ENCODE peak calls at places on chromosomes 13 and 19, in six cellular contexts. S, K, G, Q, J and U are unnamed samples.

GRCh38 chr13:75137911-75138571 is 343.9 kb downstream of the TBC1D4 start:
- DNase-seq in S (no peak), J (no peak), G (no peak), Q (no peak), K (no peak), U (no peak)

GRCh38 chr13:21361123-21361522 is 98.0 kb downstream of the ZDHHC20 start:
- DNase-seq in G (no peak), Q (no peak), K (no peak), S (no peak), J (no peak), U (no peak)

GRCh38 chr13:70107498-70108271 is at the start of gene ATXN8OS:
- DNase-seq in G (peak; percentile 38), K (no peak), Q (peak; percentile 23), S (no peak), J (peak; percentile 59), U (peak; percentile 33)

GRCh38 chr13:38398810-38399493 is 49.3 kb downstream of the UFM1 start:
- DNase-seq in G (no peak), K (peak; percentile 39), J (no peak), Q (no peak), S (no peak), U (peak; percentile 64)

GRCh38 chr19:6678690-6679109 is 8.7 kb upstream of the TNFSF14 start:
- DNase-seq in J (no peak), K (no peak), S (no peak), Q (no peak), G (no peak), U (peak; percentile 4)

GRCh38 chr13:102589291-102589822 is 7.4 kb upstream of the TPP2 start:
- DNase-seq in G (no peak), J (no peak), Q (no peak), K (peak; percentile 16), S (no peak), U (no peak)

GRCh38 chr13:67119481-67119883 is 110.7 kb downstream of the PCDH9 start:
- DNase-seq in G (no peak), Q (no peak), S (no peak), J (no peak), K (peak; percentile 96), U (peak; percentile 90)

GRCh38 chr19:51490676-51491075 is 10.9 kb downstream of the SIGLEC12 start:
- DNase-seq in G (no peak), J (peak; percentile 48), Q (no peak), K (no peak), S (no peak), U (no peak)

GRCh38 chr13:27474751-27475268 is 24.4 kb upstream of the MTIF3 start:
- DNase-seq in G (no peak), K (no peak), Q (no peak), S (no peak), J (no peak), U (no peak)

GRCh38 chr19:8445488-8446001 is 770 bp downstream of the HNRNPM start:
- DNase-seq in S (no peak), K (no peak), G (peak; percentile 54), Q (peak; percentile 20), J (no peak), U (peak; percentile 51)

GRCh38 chr19:1250374-1251232 is 2.2 kb downstream of the MIDN start:
- DNase-seq in K (peak; percentile 60), S (no peak), G (peak; percentile 92), Q (peak; percentile 93), J (no peak), U (peak; percentile 76)

GRCh38 chr19:29277107-29277506 is 64.2 kb upstream of the UQCRFS1 start:
- DNase-seq in J (peak; percentile 82), S (no peak), K (no peak), G (peak; percentile 89), Q (no peak), U (no peak)

GRCh38 chr19:58562126-58563033 is 4.0 kb upstream of the UBE2M start:
- DNase-seq in Q (no peak), K (peak; percentile 39), J (peak; percentile 44), S (no peak), G (no peak), U (no peak)

GRCh38 chr19:35528218-35529038 is at the start of gene SBSN:
- DNase-seq in Q (no peak), S (no peak), G (no peak), K (peak; percentile 84), J (no peak), U (peak; percentile 54)

GRCh38 chr13:30021611-30022010 is 171.2 kb upstream of the UBL3 start:
- DNase-seq in S (no peak), J (no peak), K (peak; percentile 37), G (no peak), Q (no peak), U (no peak)

GRCh38 chr13:112674412-112675383 is 15.1 kb upstream of the ATP11A start:
- DNase-seq in Q (no peak), K (no peak), J (peak; percentile 26), G (no peak), S (no peak), U (peak; percentile 38)

GRCh38 chr19:44305457-44305856 is 632 bp upstream of the ZNF235 start:
- DNase-seq in K (no peak), J (no peak), Q (no peak), G (no peak), S (no peak), U (no peak)

GRCh38 chr13:37870895-37871550 is 1.5 kb upstream of the TRPC4 start:
- DNase-seq in S (no peak), J (peak; percentile 50), K (peak; percentile 79), Q (no peak), G (peak; percentile 48), U (peak; percentile 81)

GRCh38 chr19:42290523-42291436 is 11.2 kb upstream of the PRR19 start:
- DNase-seq in K (no peak), J (peak; percentile 45), S (no peak), Q (no peak), G (no peak), U (peak; percentile 54)

GRCh38 chr13:105107781-105108180 is 1427.7 kb downstream of the EFNB2 start:
- DNase-seq in K (no peak), G (no peak), Q (no peak), J (no peak), S (no peak), U (no peak)

GRCh38 chr19:10565028-10565566 is 713 bp downstream of the KRI1 start:
- DNase-seq in J (peak; percentile 53), S (no peak), K (peak; percentile 21), G (peak; percentile 77), Q (peak; percentile 41), U (peak; percentile 60)

GRCh38 chr19:44903602-44904425 is 1.8 kb upstream of the APOE start:
- DNase-seq in Q (peak; percentile 71), J (peak; percentile 84), G (peak; percentile 74), S (peak; percentile 58), K (peak; percentile 49), U (peak; percentile 62)

GRCh38 chr19:18735324-18735723 is 51.8 kb downstream of the CRTC1 start:
- DNase-seq in K (no peak), J (no peak), G (no peak), S (no peak), Q (no peak), U (no peak)

GRCh38 chr13:25990801-25991200 is 61.0 kb downstream of the SHISA2 start:
- DNase-seq in K (no peak), J (no peak), S (peak; percentile 23), Q (no peak), G (peak; percentile 62), U (peak; percentile 26)
- H3K4me1 ChIP-seq in K (no peaks in the 10 kb centered on the region), J (no peaks in the 10 kb centered on the region), S (no peaks in the 10 kb centered on the region), Q (no peaks in the 10 kb centered on the region), G (no peaks in the 10 kb centered on the region), U (peaks cover 14% of the 10 kb centered on the region)

GRCh38 chr19:53520547-53521372 is 17.2 kb upstream of the ZNF331 start:
- DNase-seq in Q (peak; percentile 97), S (peak; percentile 96), J (peak; percentile 99), G (peak; percentile 100), K (peak; percentile 98), U (peak; percentile 99)
- H3K9ac ChIP-seq in Q (peak overlapping the region; percentile 93), S (peak overlapping the region; percentile 78), J (peak overlapping the region; percentile 84), G (peak overlapping the region; percentile 99), K (peak overlapping the region; percentile 33), U (peak overlapping the region; percentile 87)

GRCh38 chr13:95678967-95679366 is 2.0 kb downstream of the DNAJC3 start:
- DNase-seq in S (no peak), J (no peak), G (no peak), K (no peak), Q (no peak), U (peak; percentile 4)
- H3K4ac ChIP-seq in S (no peak overlapping the region), J (no peak overlapping the region), G (no peak overlapping the region), K (no peak overlapping the region), Q (no peak overlapping the region), U (no peak overlapping the region)

DNA sequence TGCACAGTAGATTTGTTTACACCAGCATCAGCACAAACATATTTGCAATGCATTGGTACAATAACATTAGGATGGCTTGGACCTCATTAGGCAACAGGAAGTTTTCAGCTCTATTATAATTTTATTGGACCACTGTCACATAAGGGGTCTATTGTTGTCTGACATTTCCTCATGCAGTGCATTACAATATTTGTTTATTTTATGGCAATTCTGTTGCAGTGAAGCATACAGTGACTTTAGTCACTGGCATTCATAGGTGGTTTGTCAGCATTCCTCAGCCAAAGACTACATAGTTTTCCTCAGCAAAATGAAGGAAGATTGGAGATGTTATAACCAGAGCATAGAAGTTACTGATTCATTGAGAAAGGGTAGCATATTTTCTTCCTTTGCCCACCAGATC is 1732.9 kb downstream of the PCDH9 start:
- DNase-seq in Q (no peak), K (peak; percentile 68), G (peak; percentile 2), S (no peak), J (no peak), U (peak; percentile 33)
- H3K4me1 ChIP-seq in Q (no peaks in the 10 kb centered on the region), K (peaks cover 4% of the 10 kb centered on the region), G (no peaks in the 10 kb centered on the region), S (no peaks in the 10 kb centered on the region), J (no peaks in the 10 kb centered on the region), U (no peaks in the 10 kb centered on the region)

GRCh38 chr19:14116525-14116917 is 1.0 kb downstream of the PRKACA start:
- DNase-seq in S (no peak), Q (no peak), J (no peak), G (no peak), K (no peak), U (no peak)
- H3K9ac ChIP-seq in S (no peak overlapping the region), Q (peak overlapping the region; percentile 78), J (peak overlapping the region; percentile 46), G (peak overlapping the region; percentile 74), K (peak overlapping the region; percentile 78), U (peak overlapping the region; percentile 88)

GRCh38 chr13:114196629-114197028 is 17.6 kb downstream of the CFAP97D2 start:
- DNase-seq in Q (no peak), K (no peak), J (no peak), G (no peak), S (no peak), U (no peak)
- H3K4ac ChIP-seq in Q (no peak overlapping the region), K (no peak overlapping the region), J (no peak overlapping the region), G (no peak overlapping the region), S (no peak overlapping the region), U (no peak overlapping the region)

DNA sequence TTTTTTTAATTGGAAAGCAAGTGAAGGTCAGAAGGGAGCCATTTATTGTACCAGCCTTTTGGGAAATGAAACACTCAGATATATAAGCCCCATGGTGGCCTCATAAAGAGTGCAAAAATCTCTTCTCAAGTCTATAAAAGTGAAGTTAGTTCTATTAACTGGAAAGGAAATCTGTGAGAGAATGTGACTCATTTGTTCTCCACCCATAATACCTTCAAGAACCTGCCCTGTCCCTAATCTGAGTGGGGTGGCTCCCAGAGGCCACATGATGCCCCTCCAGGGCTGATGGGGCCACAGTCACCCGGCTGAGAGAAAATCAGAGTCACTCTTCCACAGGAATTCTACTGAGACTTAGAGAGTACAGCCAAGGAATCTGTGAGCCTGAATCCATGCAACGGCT is 65.8 kb upstream of the SERP2 start:
- DNase-seq in S (no peak), K (no peak), Q (no peak), J (no peak), G (no peak), U (no peak)
- H3K4me1 ChIP-seq in S (peaks cover 14% of the 10 kb centered on the region), K (peaks cover 26% of the 10 kb centered on the region), Q (peaks cover 21% of the 10 kb centered on the region), J (peaks cover 6% of the 10 kb centered on the region), G (peaks cover 10% of the 10 kb centered on the region), U (peaks cover 25% of the 10 kb centered on the region)